ENCODE peak calls at places on chromosomes 6 and 20, in nine cellular contexts. U, X, V, B, S, O, J, A and F are unnamed samples.

GRCh38 chr6:44245912-44246662 is 814 bp upstream of the HSP90AB1 start:
- DNase-seq in U (peak), B (no peak), X (peak), A (no peak), O (peak), S (peak), J (peak), V (peak), F (peak)

GRCh38 chr20:17605131-17605660 is 35.3 kb downstream of the DSTN start:
- DNase-seq in S (no peak), B (no peak), U (no peak), O (no peak), A (no peak), J (no peak), V (no peak), X (no peak), F (no peak)

GRCh38 chr6:138970856-138971425 is 17.1 kb downstream of the REPS1 start:
- DNase-seq in S (no peak), O (peak), A (peak), X (peak), J (no peak), U (no peak), V (no peak), B (no peak), F (peak)

GRCh38 chr6:84623956-84624680 is 140.3 kb downstream of the TBX18 start:
- DNase-seq in O (peak), J (no peak), S (no peak), U (no peak), B (no peak), X (peak), V (no peak), A (no peak), F (peak)

GRCh38 chr6:52538921-52539354 is 37.9 kb downstream of the TRAM2 start:
- DNase-seq in X (peak), J (no peak), B (no peak), S (no peak), U (no peak), A (no peak), O (peak), V (no peak), F (peak)

GRCh38 chr6:145813285-145814034 is 1.1 kb downstream of the FBXO30 start:
- DNase-seq in J (no peak), A (no peak), O (peak), V (no peak), S (no peak), U (no peak), B (no peak), X (peak), F (peak)

GRCh38 chr6:42819803-42820508 is 38.1 kb downstream of the BICRAL start:
- DNase-seq in X (peak), O (no peak), B (no peak), J (no peak), S (no peak), A (no peak), V (peak), U (no peak), F (no peak)

GRCh38 chr6:135703621-135704020 is 147.9 kb upstream of the PDE7B start:
- DNase-seq in U (no peak), O (no peak), J (no peak), B (no peak), S (peak), A (no peak), X (no peak), V (no peak), F (no peak)

GRCh38 chr20:52010541-52010940 is 181.0 kb downstream of the ZFP64 start:
- DNase-seq in B (no peak), A (no peak), S (no peak), U (no peak), O (no peak), V (no peak), X (no peak), J (no peak), F (no peak)

GRCh38 chr6:139407718-139408222 is 33.3 kb upstream of the CITED2 start:
- DNase-seq in O (peak), V (no peak), A (peak), J (no peak), X (peak), B (no peak), S (no peak), U (no peak), F (peak)

GRCh38 chr6:12849420-12850200 is 133.0 kb downstream of the PHACTR1 start:
- DNase-seq in A (no peak), U (no peak), S (no peak), V (no peak), X (peak), O (no peak), B (no peak), J (no peak), F (no peak)

GRCh38 chr20:8969062-8969694 is 99.7 kb upstream of the PLCB4 start:
- DNase-seq in A (no peak), S (no peak), B (no peak), J (no peak), U (no peak), X (no peak), O (no peak), V (no peak), F (no peak)

GRCh38 chr6:119161450-119161849 is 83.0 kb upstream of the FAM184A start:
- DNase-seq in A (no peak), X (no peak), U (no peak), B (no peak), O (no peak), V (no peak), S (no peak), J (no peak), F (peak)

GRCh38 chr20:50108571-50109235 is 4.2 kb downstream of the UBE2V1 start:
- DNase-seq in B (no peak), U (no peak), J (no peak), V (no peak), X (peak), S (no peak), A (no peak), O (no peak), F (no peak)

GRCh38 chr6:42449917-42450313 is 1.8 kb downstream of the TRERF1 start:
- DNase-seq in X (peak), J (no peak), B (no peak), A (no peak), U (no peak), V (no peak), O (no peak), S (no peak), F (peak)

GRCh38 chr6:90178294-90178678 is 118.4 kb downstream of the BACH2 start:
- DNase-seq in O (no peak), U (no peak), S (no peak), A (no peak), J (no peak), V (no peak), X (no peak), B (no peak), F (no peak)

GRCh38 chr6:152571863-152572394 is 65.2 kb downstream of the SYNE1 start:
- DNase-seq in S (no peak), J (no peak), X (no peak), U (no peak), V (no peak), A (no peak), B (no peak), O (no peak), F (no peak)

GRCh38 chr20:16608265-16608636 is 35.0 kb upstream of the KIF16B start:
- DNase-seq in U (no peak), B (no peak), X (no peak), A (no peak), J (no peak), S (no peak), V (no peak), O (no peak), F (no peak)